ENCODE peak calls at places on chromosome 20, in five cellular contexts. P, A, F, B and H are unnamed samples.
A peak's percentile ranks its signal among the peaks of the same experiment; 100 is the strongest.

GRCh38 chr20:7806831-7807230 is 133.4 kb downstream of the HAO1 start:
- DNase-seq in A (no peak), B (no peak), F (no peak), P (no peak), H (no peak)

GRCh38 chr20:63835031-63835858 is 4.2 kb upstream of the ZBTB46 start:
- DNase-seq in A (peak; percentile 97), F (no peak), B (peak; percentile 90), P (peak; percentile 96), H (peak; percentile 85)

GRCh38 chr20:21237956-21238355 is 65.2 kb upstream of the XRN2 start:
- DNase-seq in B (no peak), A (no peak), P (no peak), F (no peak), H (no peak)

GRCh38 chr20:40970218-40970617 is 58.4 kb upstream of the TOP1 start:
- DNase-seq in P (no peak), B (no peak), A (peak; percentile 69), F (no peak), H (no peak)

GRCh38 chr20:17558154-17558940 is 11.5 kb upstream of the DSTN start:
- DNase-seq in B (peak; percentile 88), P (peak; percentile 95), A (peak; percentile 68), F (no peak), H (no peak)

GRCh38 chr20:17537959-17538358 is 6.8 kb upstream of the BFSP1 start:
- DNase-seq in F (no peak), A (no peak), B (no peak), P (no peak), H (no peak)

GRCh38 chr20:44616604-44616964 is 34.2 kb downstream of the PKIG start:
- DNase-seq in A (peak; percentile 65), P (no peak), B (no peak), F (no peak), H (no peak)

GRCh38 chr20:18012901-18013300 is 44.1 kb downstream of the MGME1 start:
- DNase-seq in B (no peak), P (no peak), F (no peak), A (no peak), H (no peak)

GRCh38 chr20:38859070-38859690 is 53.7 kb downstream of the PPP1R16B start:
- DNase-seq in A (no peak), B (no peak), P (no peak), F (no peak), H (no peak)

GRCh38 chr20:44134897-44135810 is 51.8 kb downstream of the JPH2 start:
- DNase-seq in A (no peak), P (peak; percentile 23), B (no peak), F (no peak), H (no peak)

GRCh38 chr20:20364016-20364746 is 3.7 kb upstream of the INSM1 start:
- DNase-seq in P (no peak), B (no peak), A (peak; percentile 78), F (no peak), H (peak; percentile 73)

GRCh38 chr20:35956616-35957015 is 2.3 kb upstream of the SCAND1 start:
- DNase-seq in P (no peak), B (no peak), F (no peak), A (no peak), H (no peak)

GRCh38 chr20:54115172-54115854 is 44.9 kb upstream of the BCAS1 start:
- DNase-seq in F (no peak), A (no peak), B (no peak), P (no peak), H (no peak)

GRCh38 chr20:35329435-35330139 is 37.4 kb upstream of the FAM83C start:
- DNase-seq in F (no peak), A (peak; percentile 84), B (no peak), P (no peak), H (peak; percentile 40)

GRCh38 chr20:33991498-33991897 is 2.2 kb upstream of the RALY start:
- DNase-seq in F (no peak), P (no peak), A (no peak), B (no peak), H (no peak)

GRCh38 chr20:18679020-18679419 is 91.2 kb downstream of the DTD1 start:
- DNase-seq in F (no peak), P (peak; percentile 33), A (no peak), B (no peak), H (peak; percentile 60)

GRCh38 chr20:54477134-54477533 is 1.7 kb downstream of the DOK5 start:
- DNase-seq in P (no peak), B (no peak), F (no peak), A (no peak), H (no peak)

GRCh38 chr20:63863798-63864544 is 1.1 kb upstream of the TPD52L2 start:
- DNase-seq in A (peak; percentile 58), F (peak; percentile 71), B (peak; percentile 60), P (peak; percentile 57), H (peak; percentile 63)

GRCh38 chr20:54025166-54025835 is 45.1 kb downstream of the BCAS1 start:
- DNase-seq in B (no peak), F (no peak), P (peak; percentile 89), A (no peak), H (no peak)

GRCh38 chr20:44678247-44678646 is 26.7 kb upstream of the ADA start:
- DNase-seq in F (no peak), B (no peak), A (no peak), P (no peak), H (no peak)

GRCh38 chr20:37856932-37857660 is 45.8 kb upstream of the VSTM2L start:
- DNase-seq in B (no peak), F (no peak), P (peak; percentile 70), A (no peak), H (no peak)

GRCh38 chr20:35518975-35519374 is 10.5 kb downstream of the C20orf173 start:
- DNase-seq in A (no peak), P (no peak), B (no peak), F (no peak), H (no peak)

GRCh38 chr20:57400262-57400701 is 9.1 kb downstream of the RBM38 start:
- DNase-seq in F (no peak), A (no peak), P (no peak), B (no peak), H (no peak)

DNA sequence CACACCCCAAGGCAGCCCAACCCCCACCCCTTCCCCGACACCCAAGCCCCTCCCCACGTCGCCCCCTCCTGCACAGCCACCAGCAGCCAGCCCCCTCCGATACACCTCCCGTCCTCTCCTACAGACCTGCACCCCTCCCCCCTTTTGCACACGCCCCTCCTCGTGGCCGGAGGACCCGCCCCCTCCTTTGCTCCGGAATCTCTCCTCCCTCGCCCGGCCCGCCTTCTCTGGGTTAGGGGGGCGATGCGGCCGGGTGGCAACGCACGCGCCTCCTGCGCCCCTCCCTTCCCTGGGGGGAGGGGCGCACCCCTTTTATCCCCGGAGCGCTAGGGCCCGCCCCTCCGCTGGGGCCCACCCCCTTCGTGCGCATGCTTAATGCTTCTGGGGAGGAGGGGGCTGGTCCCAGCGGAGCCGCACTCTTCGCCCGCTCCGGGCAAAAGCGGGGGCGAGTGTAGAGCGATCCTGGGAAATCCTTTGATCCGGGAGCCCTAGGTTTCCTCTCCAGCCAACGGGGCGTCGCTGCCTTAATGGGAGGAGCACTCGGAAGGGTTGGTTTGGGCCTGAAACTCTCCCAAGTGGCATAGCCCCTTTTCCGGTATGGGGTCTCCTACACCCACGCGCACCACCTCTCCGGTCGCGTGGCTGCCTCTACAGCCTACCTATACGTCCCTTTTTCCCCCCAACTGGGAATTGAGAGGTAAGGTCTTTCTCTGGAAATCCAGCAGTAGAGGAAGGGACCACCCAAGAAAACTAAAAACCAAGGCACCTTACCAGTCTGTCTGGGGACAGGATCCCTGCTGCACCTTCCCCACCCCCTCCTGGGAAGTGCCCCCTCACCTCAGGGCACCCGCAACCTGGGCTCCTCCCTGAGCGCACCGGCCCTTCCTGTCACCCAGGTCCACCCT is 1.9 kb downstream of the SOX12 start:
- DNase-seq in A (peak; percentile 98), B (peak; percentile 72), F (peak; percentile 62), P (peak; percentile 84), H (peak; percentile 97)
- H3K4me1 ChIP-seq in A (peaks cover 8% of the 10 kb centered on the region), B (peaks cover 63% of the 10 kb centered on the region), F (peaks cover 26% of the 10 kb centered on the region), P (peaks cover 45% of the 10 kb centered on the region), H (peaks cover 7% of the 10 kb centered on the region)

GRCh38 chr20:23943304-23943703 is 45.3 kb downstream of the GGTLC1 start:
- DNase-seq in A (no peak), P (no peak), B (no peak), F (no peak), H (no peak)

GRCh38 chr20:23946206-23946605 is 42.4 kb downstream of the GGTLC1 start:
- DNase-seq in B (no peak), F (no peak), A (no peak), P (no peak), H (no peak)
- H3K4me1 ChIP-seq in B (no peaks in the 10 kb centered on the region), F (no peaks in the 10 kb centered on the region), A (no peaks in the 10 kb centered on the region), P (no peaks in the 10 kb centered on the region), H (no peaks in the 10 kb centered on the region)

DNA sequence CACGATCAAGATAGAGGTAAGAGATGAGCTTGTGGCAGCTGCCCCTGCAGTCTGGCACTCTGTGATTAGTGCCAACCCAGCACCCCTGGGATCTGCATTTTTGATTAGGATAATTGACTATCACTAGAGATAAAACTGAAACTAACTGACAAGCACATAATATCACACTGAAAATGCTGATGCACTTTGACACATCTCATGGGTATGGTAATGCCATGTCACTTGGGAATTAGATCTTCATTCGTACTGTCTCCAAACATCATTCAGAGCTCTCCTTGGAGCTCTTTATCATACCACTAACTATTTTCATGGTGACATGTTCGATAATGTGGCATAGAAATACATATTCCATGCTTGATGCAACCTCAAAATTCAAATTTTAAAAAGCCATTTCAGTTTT is 612.9 kb upstream of the BTBD3 start:
- DNase-seq in A (no peak), P (no peak), B (no peak), F (no peak), H (no peak)
- H3K4me1 ChIP-seq in A (peaks cover 4% of the 10 kb centered on the region), P (peaks cover 4% of the 10 kb centered on the region), B (no peaks in the 10 kb centered on the region), F (no peaks in the 10 kb centered on the region), H (peaks cover 9% of the 10 kb centered on the region)

GRCh38 chr20:46713957-46714834 is 4.7 kb downstream of the SLC2A10 start:
- DNase-seq in F (no peak), P (no peak), B (no peak), A (no peak), H (no peak)
- H3K4me1 ChIP-seq in F (peaks cover 5% of the 10 kb centered on the region), P (peaks cover 17% of the 10 kb centered on the region), B (peaks cover 10% of the 10 kb centered on the region), A (no peaks in the 10 kb centered on the region), H (no peaks in the 10 kb centered on the region)